ENCODE peak calls at places on chromosomes 16 and 17, in five cellular contexts. E, C, Y, V and A are unnamed samples.

GRCh38 chr16:31507617-31507928 is 618 bp downstream of the RUSF1 start:
- DNase-seq in V (no peak), Y (no peak), C (no peak), E (no peak), A (no peak)

GRCh38 chr17:74546586-74546985 is 671 bp upstream of the CD300C start:
- DNase-seq in E (no peak), V (no peak), Y (no peak), C (no peak), A (no peak)

GRCh38 chr16:80718480-80719220 is 85.7 kb downstream of the CDYL2 start:
- DNase-seq in C (no peak), V (no peak), E (no peak), Y (peak), A (no peak)

GRCh38 chr17:65022751-65023421 is 33.7 kb downstream of the GNA13 start:
- DNase-seq in C (no peak), V (no peak), E (no peak), Y (no peak), A (no peak)

GRCh38 chr17:4525691-4526397 is 27.2 kb downstream of the SPNS2 start:
- DNase-seq in C (no peak), E (no peak), Y (no peak), V (no peak), A (no peak)

GRCh38 chr16:81319221-81319912 is 4.6 kb downstream of the GAN start:
- DNase-seq in V (no peak), Y (peak), C (no peak), E (no peak), A (no peak)

GRCh38 chr16:24612656-24613055 is 73.3 kb downstream of the RBBP6 start:
- DNase-seq in Y (no peak), E (no peak), C (no peak), V (no peak), A (no peak)

GRCh38 chr17:12665263-12666210 is at the start of gene MYOCD:
- DNase-seq in C (peak), Y (peak), E (no peak), V (peak), A (peak)

GRCh38 chr16:72092832-72093447 is 480 bp downstream of the TXNL4B start:
- DNase-seq in E (no peak), C (no peak), V (no peak), Y (peak), A (no peak)